ENCODE peak calls at places on chromosomes 4 and X, in four cellular contexts. B is heart right ventricle, Z is MCF 10A, N is Calu3. J is an unnamed sample.

GRCh38 chr4:80812145-80812544 is 218.4 kb upstream of the BMP3 start:
- DNase-seq in B (no peak), Z (no peak), N (no peak), J (no peak)

GRCh38 chr4:7973545-7973981 is 33.9 kb upstream of the AFAP1 start:
- DNase-seq in B (no peak), Z (peak), N (no peak), J (no peak)

GRCh38 chrX:41781500-41781899 is 57.5 kb downstream of the GPR82 start:
- DNase-seq in B (no peak), Z (peak), N (peak), J (peak)

GRCh38 chr4:148327683-148328082 is 114.5 kb downstream of the NR3C2 start:
- DNase-seq in B (no peak), Z (no peak), N (no peak), J (no peak)

GRCh38 chr4:101205878-101206277 is 141.4 kb downstream of the PPP3CA start:
- DNase-seq in B (no peak), Z (peak), N (no peak), J (no peak)

GRCh38 chr4:24805036-24805435 is 9.7 kb downstream of the SOD3 start:
- DNase-seq in B (no peak), Z (peak), N (no peak), J (no peak)

GRCh38 chr4:77586953-77587383 is 18.7 kb upstream of the CXCL13 start:
- DNase-seq in B (no peak), Z (peak), N (peak), J (no peak)

GRCh38 chr4:10524196-10524833 is 67.1 kb upstream of the ZNF518B start:
- DNase-seq in B (no peak), Z (peak), N (no peak), J (no peak)

GRCh38 chrX:124239911-124240310 is 92.5 kb upstream of the TEX13D start:
- DNase-seq in B (no peak), Z (no peak), N (no peak), J (no peak)

GRCh38 chr4:145320269-145320668 is 139.9 kb upstream of the OTUD4 start:
- DNase-seq in B (no peak), Z (no peak), N (no peak), J (no peak)

GRCh38 chr4:172992648-172993356 is 175.8 kb upstream of the GALNT7 start:
- DNase-seq in B (no peak), Z (no peak), N (no peak), J (no peak)

GRCh38 chr4:52588097-52588496 is 71.0 kb downstream of the USP46 start:
- DNase-seq in B (peak), Z (peak), N (peak), J (no peak)

GRCh38 chrX:108070891-108071290 is 20.5 kb downstream of the PSMD10 start:
- DNase-seq in B (no peak), Z (peak), N (peak), J (no peak)

GRCh38 chr4:140071806-140072205 is 82.2 kb downstream of the MAML3 start:
- DNase-seq in B (peak), Z (no peak), N (peak), J (no peak)

GRCh38 chrX:39000802-39001201 is 199.5 kb downstream of the MID1IP1 start:
- DNase-seq in B (no peak), Z (no peak), N (no peak), J (no peak)

GRCh38 chrX:42362219-42362618 is 415.7 kb downstream of the PPP1R2C start:
- DNase-seq in B (no peak), Z (no peak), N (no peak), J (no peak)

GRCh38 chr4:186297013-186297645 is 31.1 kb downstream of the F11 start:
- DNase-seq in B (no peak), Z (peak), N (peak), J (peak)

GRCh38 chrX:12921886-12922599 is 15.6 kb downstream of the TLR8 start:
- DNase-seq in B (no peak), Z (peak), N (no peak), J (no peak)

GRCh38 chr4:125011646-125012045 is 299.1 kb upstream of the ANKRD50 start:
- DNase-seq in B (no peak), Z (no peak), N (no peak), J (no peak)

GRCh38 chrX:70134116-70134477 is 850 bp downstream of the IGBP1 start:
- DNase-seq in B (no peak), Z (no peak), N (no peak), J (peak)

GRCh38 chr4:88659061-88659889 is 38.4 kb downstream of the NAP1L5 start:
- DNase-seq in B (peak), Z (peak), N (peak), J (peak)

GRCh38 chr4:147361726-147362125 is 119.2 kb upstream of the EDNRA start:
- DNase-seq in B (peak), Z (peak), N (peak), J (peak)

GRCh38 chrX:86805241-86805640 is 657.0 kb downstream of the DACH2 start:
- DNase-seq in B (no peak), Z (no peak), N (no peak), J (no peak)

GRCh38 chrX:86806786-86807185 is 658.5 kb downstream of the DACH2 start:
- DNase-seq in B (no peak), Z (peak), N (peak), J (peak)
- TF ChIP-seq CTCF in B (no peak), Z (peak), N (no peak), J (peak)

GRCh38 chrX:2837961-2838360 is 9.2 kb downstream of the GYG2 start:
- DNase-seq in B (no peak), Z (no peak), N (no peak), J (no peak)
- TF ChIP-seq CTCF in B (no peak), Z (no peak), N (no peak), J (no peak)

DNA sequence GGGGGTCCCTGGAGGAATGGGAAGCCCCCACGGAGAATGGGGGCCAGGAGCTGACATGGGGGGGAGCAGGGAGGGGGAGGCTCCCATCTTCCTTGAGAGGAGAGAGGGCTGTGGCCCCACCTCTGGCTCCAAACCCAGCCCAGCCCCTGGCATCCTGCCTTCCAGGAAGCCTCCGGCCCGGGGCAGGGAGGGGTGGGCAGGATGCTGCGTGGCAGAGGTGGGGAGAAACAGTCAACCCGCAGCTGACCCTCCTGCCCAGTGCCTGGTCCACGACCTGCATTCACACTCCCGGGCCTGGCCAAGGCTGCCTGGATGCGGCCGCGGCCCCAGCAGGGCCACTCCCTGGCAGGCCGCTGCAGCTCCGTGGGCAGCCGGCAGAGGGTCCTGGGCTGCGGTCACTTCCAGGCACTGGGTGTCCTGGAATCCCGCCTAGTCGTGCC is 39.0 kb downstream of the CPLX1 start:
- DNase-seq in B (peak), Z (no peak), N (peak), J (no peak)
- TF ChIP-seq CTCF in B (peak), Z (no peak), N (peak), J (no peak)

GRCh38 chr4:13881880-13882279 is 254.4 kb upstream of the BOD1L1 start:
- DNase-seq in B (no peak), Z (no peak), N (no peak), J (peak)
- TF ChIP-seq CTCF in B (peak), Z (no peak), N (no peak), J (peak)

J was measured in A673.